ENCODE peak calls at places on chromosome 13, in five cellular contexts. One of them, this sample, is unnamed.

GRCh38 chr13:27339299-27339698 is 68.7 kb downstream of the RASL11A start:
- DNase-seq in effector memory CD4-positive, alpha-beta T cell: no peak
- DNase-seq in transverse colon: peak
- DNase-seq in body of pancreas: peak
- DNase-seq in fibroblast of mammary gland: peak
- DNase-seq in this sample: peak

GRCh38 chr13:79267560-79267959 is 138.5 kb downstream of the RBM26 start:
- DNase-seq in fibroblast of mammary gland: no peak
- DNase-seq in body of pancreas: no peak
- DNase-seq in effector memory CD4-positive, alpha-beta T cell: no peak
- DNase-seq in transverse colon: no peak
- DNase-seq in this sample: no peak

GRCh38 chr13:28637714-28638355 is 21.1 kb upstream of the POMP start:
- DNase-seq in body of pancreas: no peak
- DNase-seq in fibroblast of mammary gland: no peak
- DNase-seq in transverse colon: no peak
- DNase-seq in effector memory CD4-positive, alpha-beta T cell: no peak
- DNase-seq in this sample: peak

GRCh38 chr13:49997935-49998334 is 1.1 kb downstream of the TRIM13 start:
- DNase-seq in fibroblast of mammary gland: peak
- DNase-seq in transverse colon: no peak
- DNase-seq in body of pancreas: no peak
- DNase-seq in effector memory CD4-positive, alpha-beta T cell: no peak
- DNase-seq in this sample: no peak

GRCh38 chr13:108200781-108201398 is 14.4 kb downstream of the LIG4 start:
- DNase-seq in effector memory CD4-positive, alpha-beta T cell: no peak
- DNase-seq in fibroblast of mammary gland: peak
- DNase-seq in transverse colon: no peak
- DNase-seq in body of pancreas: no peak
- DNase-seq in this sample: no peak

GRCh38 chr13:97205971-97206370 is 16.2 kb upstream of the MBNL2 start:
- DNase-seq in fibroblast of mammary gland: peak
- DNase-seq in body of pancreas: no peak
- DNase-seq in effector memory CD4-positive, alpha-beta T cell: no peak
- DNase-seq in transverse colon: no peak
- DNase-seq in this sample: no peak

GRCh38 chr13:60869941-60870613 is 473.1 kb downstream of the TDRD3 start:
- DNase-seq in transverse colon: no peak
- DNase-seq in fibroblast of mammary gland: no peak
- DNase-seq in body of pancreas: no peak
- DNase-seq in effector memory CD4-positive, alpha-beta T cell: no peak
- DNase-seq in this sample: no peak

GRCh38 chr13:100024023-100024422 is 42.4 kb downstream of the ZIC2 start:
- DNase-seq in transverse colon: no peak
- DNase-seq in body of pancreas: no peak
- DNase-seq in effector memory CD4-positive, alpha-beta T cell: no peak
- DNase-seq in fibroblast of mammary gland: no peak
- DNase-seq in this sample: no peak

GRCh38 chr13:75647126-75647784 is 11.1 kb downstream of the LMO7 start:
- DNase-seq in transverse colon: no peak
- DNase-seq in body of pancreas: no peak
- DNase-seq in effector memory CD4-positive, alpha-beta T cell: no peak
- DNase-seq in fibroblast of mammary gland: peak
- DNase-seq in this sample: no peak

GRCh38 chr13:50016421-50016820 is 1.2 kb downstream of the KCNRG start:
- DNase-seq in fibroblast of mammary gland: peak
- DNase-seq in effector memory CD4-positive, alpha-beta T cell: no peak
- DNase-seq in transverse colon: no peak
- DNase-seq in body of pancreas: no peak
- DNase-seq in this sample: no peak

GRCh38 chr13:75489502-75490263 is 7.7 kb upstream of the TBC1D4 start:
- DNase-seq in body of pancreas: peak
- DNase-seq in transverse colon: peak
- DNase-seq in fibroblast of mammary gland: peak
- DNase-seq in effector memory CD4-positive, alpha-beta T cell: no peak
- DNase-seq in this sample: no peak

GRCh38 chr13:27619711-27620376 is 485 bp downstream of the LNX2 start:
- DNase-seq in effector memory CD4-positive, alpha-beta T cell: peak
- DNase-seq in fibroblast of mammary gland: peak
- DNase-seq in transverse colon: peak
- DNase-seq in body of pancreas: no peak
- DNase-seq in this sample: no peak

GRCh38 chr13:114109646-114110045 is 22.8 kb downstream of the RASA3 start:
- DNase-seq in fibroblast of mammary gland: no peak
- DNase-seq in effector memory CD4-positive, alpha-beta T cell: no peak
- DNase-seq in transverse colon: peak
- DNase-seq in body of pancreas: no peak
- DNase-seq in this sample: no peak

GRCh38 chr13:45882626-45883025 is 31.1 kb upstream of the SIAH3 start:
- DNase-seq in fibroblast of mammary gland: no peak
- DNase-seq in effector memory CD4-positive, alpha-beta T cell: no peak
- DNase-seq in transverse colon: no peak
- DNase-seq in body of pancreas: no peak
- DNase-seq in this sample: no peak

GRCh38 chr13:72805663-72806341 is 23.9 kb downstream of the PIBF1 start:
- DNase-seq in body of pancreas: no peak
- DNase-seq in effector memory CD4-positive, alpha-beta T cell: no peak
- DNase-seq in transverse colon: no peak
- DNase-seq in fibroblast of mammary gland: no peak
- DNase-seq in this sample: no peak

GRCh38 chr13:71577127-71577526 is 289.9 kb downstream of the DACH1 start:
- DNase-seq in transverse colon: no peak
- DNase-seq in effector memory CD4-positive, alpha-beta T cell: no peak
- DNase-seq in fibroblast of mammary gland: no peak
- DNase-seq in body of pancreas: no peak
- DNase-seq in this sample: no peak

GRCh38 chr13:54758795-54759194 is 1730.2 kb downstream of the OLFM4 start:
- DNase-seq in transverse colon: no peak
- DNase-seq in fibroblast of mammary gland: no peak
- DNase-seq in effector memory CD4-positive, alpha-beta T cell: no peak
- DNase-seq in body of pancreas: no peak
- DNase-seq in this sample: no peak

GRCh38 chr13:109737606-109738005 is 48.8 kb downstream of the IRS2 start:
- DNase-seq in fibroblast of mammary gland: peak
- DNase-seq in body of pancreas: no peak
- DNase-seq in transverse colon: no peak
- DNase-seq in effector memory CD4-positive, alpha-beta T cell: no peak
- DNase-seq in this sample: no peak

GRCh38 chr13:89375839-89376238 is 1704.7 kb downstream of the SLITRK5 start:
- DNase-seq in fibroblast of mammary gland: peak
- DNase-seq in body of pancreas: no peak
- DNase-seq in transverse colon: no peak
- DNase-seq in effector memory CD4-positive, alpha-beta T cell: no peak
- DNase-seq in this sample: no peak

GRCh38 chr13:97435794-97436193 is 1.8 kb downstream of the RAP2A start:
- DNase-seq in transverse colon: no peak
- DNase-seq in fibroblast of mammary gland: peak
- DNase-seq in body of pancreas: no peak
- DNase-seq in effector memory CD4-positive, alpha-beta T cell: no peak
- DNase-seq in this sample: no peak

GRCh38 chr13:73268306-73268705 is 209.5 kb downstream of the KLF5 start:
- DNase-seq in fibroblast of mammary gland: peak
- DNase-seq in transverse colon: peak
- DNase-seq in body of pancreas: no peak
- DNase-seq in effector memory CD4-positive, alpha-beta T cell: no peak
- DNase-seq in this sample: no peak

GRCh38 chr13:39840201-39840600 is 184.7 kb downstream of the COG6 start:
- DNase-seq in effector memory CD4-positive, alpha-beta T cell: no peak
- DNase-seq in body of pancreas: no peak
- DNase-seq in transverse colon: no peak
- DNase-seq in fibroblast of mammary gland: peak
- DNase-seq in this sample: no peak

GRCh38 chr13:39836038-39836437 is 180.6 kb downstream of the COG6 start:
- DNase-seq in body of pancreas: no peak
- DNase-seq in fibroblast of mammary gland: no peak
- DNase-seq in effector memory CD4-positive, alpha-beta T cell: no peak
- DNase-seq in transverse colon: no peak
- DNase-seq in this sample: no peak

DNA sequence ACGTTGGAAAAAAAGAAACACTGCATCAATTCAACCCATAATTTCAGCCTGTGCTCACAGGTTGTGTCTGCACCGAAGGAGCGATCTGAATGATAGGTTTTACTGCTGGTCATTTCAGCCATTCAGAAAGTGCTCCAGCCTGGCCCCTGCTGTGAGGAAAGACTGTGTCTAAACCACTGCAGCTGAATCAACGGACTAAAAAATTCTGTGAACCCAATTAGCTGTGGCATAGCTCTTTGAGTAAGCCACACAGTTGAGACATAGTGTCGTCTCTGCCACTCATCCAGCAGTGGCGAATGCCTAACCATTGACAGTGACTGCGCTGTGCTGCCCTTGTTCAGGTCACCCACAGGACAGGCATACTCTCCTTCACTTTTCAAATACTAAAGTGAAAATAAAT is 179.8 kb downstream of the COG6 start:
- DNase-seq in transverse colon: no peak
- DNase-seq in fibroblast of mammary gland: no peak
- DNase-seq in body of pancreas: no peak
- DNase-seq in effector memory CD4-positive, alpha-beta T cell: no peak
- DNase-seq in this sample: no peak
- H3K4me3 ChIP-seq in transverse colon: no peak
- H3K4me3 ChIP-seq in fibroblast of mammary gland: no peak
- H3K4me3 ChIP-seq in body of pancreas: no peak
- H3K4me3 ChIP-seq in effector memory CD4-positive, alpha-beta T cell: no peak
- H3K4me3 ChIP-seq in this sample: no peak

GRCh38 chr13:33628662-33629061 is 189.3 kb upstream of the RFC3 start:
- DNase-seq in effector memory CD4-positive, alpha-beta T cell: no peak
- DNase-seq in fibroblast of mammary gland: no peak
- DNase-seq in transverse colon: no peak
- DNase-seq in body of pancreas: no peak
- DNase-seq in this sample: no peak

GRCh38 chr13:33624740-33625139 is 193.2 kb upstream of the RFC3 start:
- DNase-seq in effector memory CD4-positive, alpha-beta T cell: no peak
- DNase-seq in fibroblast of mammary gland: no peak
- DNase-seq in transverse colon: no peak
- DNase-seq in body of pancreas: no peak
- DNase-seq in this sample: no peak

GRCh38 chr13:33624253-33624652 is 193.7 kb upstream of the RFC3 start:
- DNase-seq in fibroblast of mammary gland: no peak
- DNase-seq in transverse colon: no peak
- DNase-seq in body of pancreas: no peak
- DNase-seq in effector memory CD4-positive, alpha-beta T cell: no peak
- DNase-seq in this sample: no peak

GRCh38 chr13:33629610-33630009 is 188.3 kb upstream of the RFC3 start:
- DNase-seq in fibroblast of mammary gland: no peak
- DNase-seq in effector memory CD4-positive, alpha-beta T cell: no peak
- DNase-seq in body of pancreas: no peak
- DNase-seq in transverse colon: no peak
- DNase-seq in this sample: no peak

GRCh38 chr13:33626407-33626806 is 191.5 kb upstream of the RFC3 start:
- DNase-seq in body of pancreas: no peak
- DNase-seq in fibroblast of mammary gland: no peak
- DNase-seq in effector memory CD4-positive, alpha-beta T cell: no peak
- DNase-seq in transverse colon: no peak
- DNase-seq in this sample: no peak
- H3K4me3 ChIP-seq in body of pancreas: no peak
- H3K4me3 ChIP-seq in fibroblast of mammary gland: no peak
- H3K4me3 ChIP-seq in effector memory CD4-positive, alpha-beta T cell: no peak
- H3K4me3 ChIP-seq in transverse colon: no peak
- H3K4me3 ChIP-seq in this sample: no peak

GRCh38 chr13:112229445-112229844 is 146.7 kb upstream of the SPACA7 start:
- DNase-seq in body of pancreas: no peak
- DNase-seq in effector memory CD4-positive, alpha-beta T cell: no peak
- DNase-seq in fibroblast of mammary gland: no peak
- DNase-seq in transverse colon: no peak
- DNase-seq in this sample: no peak
- H3K4me3 ChIP-seq in body of pancreas: no peak
- H3K4me3 ChIP-seq in effector memory CD4-positive, alpha-beta T cell: no peak
- H3K4me3 ChIP-seq in fibroblast of mammary gland: no peak
- H3K4me3 ChIP-seq in transverse colon: no peak
- H3K4me3 ChIP-seq in this sample: no peak

GRCh38 chr13:20157387-20157786 is 3.5 kb downstream of the GJA3 start:
- DNase-seq in transverse colon: no peak
- DNase-seq in fibroblast of mammary gland: no peak
- DNase-seq in effector memory CD4-positive, alpha-beta T cell: no peak
- DNase-seq in body of pancreas: no peak
- DNase-seq in this sample: no peak

GRCh38 chr13:20161951-20162300 is 1.1 kb upstream of the GJA3 start:
- DNase-seq in effector memory CD4-positive, alpha-beta T cell: no peak
- DNase-seq in body of pancreas: no peak
- DNase-seq in transverse colon: no peak
- DNase-seq in fibroblast of mammary gland: no peak
- DNase-seq in this sample: no peak

GRCh38 chr13:20159646-20160345 is 1.1 kb downstream of the GJA3 start:
- DNase-seq in effector memory CD4-positive, alpha-beta T cell: no peak
- DNase-seq in transverse colon: no peak
- DNase-seq in fibroblast of mammary gland: peak
- DNase-seq in body of pancreas: no peak
- DNase-seq in this sample: peak

GRCh38 chr13:20160346-20161274 is at the start of gene GJA3:
- DNase-seq in fibroblast of mammary gland: peak
- DNase-seq in transverse colon: no peak
- DNase-seq in effector memory CD4-positive, alpha-beta T cell: peak
- DNase-seq in body of pancreas: no peak
- DNase-seq in this sample: peak

DNA sequence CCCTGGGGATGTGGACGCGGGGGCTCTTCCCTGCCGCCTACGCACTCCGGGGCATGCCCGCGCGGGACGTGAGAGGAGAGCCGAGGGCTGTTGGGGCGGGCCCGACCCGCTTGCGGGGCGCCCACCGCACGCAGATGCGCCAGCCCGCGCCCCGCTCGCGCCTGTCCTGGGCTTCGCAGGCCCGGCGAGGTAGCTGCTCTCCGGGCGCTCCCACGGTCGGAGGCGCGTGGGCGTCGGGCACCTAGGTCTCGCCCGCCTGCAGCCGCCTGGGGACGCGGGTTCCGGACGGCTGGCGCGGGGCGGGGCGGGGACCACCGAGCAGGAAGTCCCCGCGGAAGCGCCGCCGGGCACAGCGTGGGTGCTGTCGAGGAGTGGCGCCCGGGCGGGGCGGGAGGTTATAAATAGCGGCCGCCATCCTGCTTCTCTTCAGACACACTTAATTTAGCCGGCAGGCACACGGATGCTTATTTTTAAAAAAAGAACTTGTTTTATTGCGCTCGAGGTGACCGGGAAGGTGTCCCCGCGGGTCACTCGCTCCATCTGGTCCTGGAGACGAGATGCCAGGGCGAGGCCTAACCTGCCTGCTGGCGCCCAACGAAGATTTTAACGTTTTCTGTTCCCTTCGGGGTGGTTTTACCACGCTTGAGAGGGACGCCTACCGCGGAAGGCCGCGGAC is 561 bp upstream of the GJA3 start:
- DNase-seq in body of pancreas: no peak
- DNase-seq in fibroblast of mammary gland: no peak
- DNase-seq in transverse colon: peak
- DNase-seq in effector memory CD4-positive, alpha-beta T cell: peak
- DNase-seq in this sample: peak
- H3K4me3 ChIP-seq in body of pancreas: no peak
- H3K4me3 ChIP-seq in fibroblast of mammary gland: peak
- H3K4me3 ChIP-seq in transverse colon: peak
- H3K4me3 ChIP-seq in effector memory CD4-positive, alpha-beta T cell: peak
- H3K4me3 ChIP-seq in this sample: peak

This sample was measured in Jurkat, Clone E6-1.